ENCODE peak calls at places on chromosomes 5 and 9, in nine cellular contexts. Y is A549, Z is thyroid gland, U is ovary, F is breast epithelium, M is tibial nerve, L is gastrocnemius medialis, V is HCT116, W is body of pancreas. D is an unnamed sample.

GRCh38 chr9:111925017-111925770 is 28.6 kb downstream of the UGCG start:
- DNase-seq in Y (no peak), U (no peak), Z (no peak), F (no peak), L (no peak), V (no peak), M (no peak), W (no peak), D (no peak)

GRCh38 chr5:82821978-82822927 is 254.9 kb downstream of the TMEM167A start:
- DNase-seq in Y (no peak), L (no peak), M (no peak), V (no peak), Z (no peak), F (no peak), U (no peak), W (no peak), D (no peak)

GRCh38 chr5:54180616-54181015 is 129.8 kb downstream of the ARL15 start:
- DNase-seq in Y (no peak), L (no peak), F (no peak), V (no peak), W (no peak), U (no peak), Z (no peak), M (no peak), D (no peak)

GRCh38 chr5:116419258-116419657 is 155.4 kb downstream of the SEMA6A start:
- DNase-seq in U (no peak), Y (no peak), F (no peak), L (no peak), V (no peak), W (no peak), M (no peak), Z (peak; percentile 19), D (no peak)

GRCh38 chr9:123761905-123762605 is 167.9 kb downstream of the DENND1A start:
- DNase-seq in F (no peak), M (no peak), V (no peak), Z (peak; percentile 11), U (no peak), L (no peak), W (no peak), Y (no peak), D (no peak)

GRCh38 chr5:123119334-123119986 is 30.4 kb downstream of the PRDM6 start:
- DNase-seq in V (peak; percentile 10), F (no peak), M (no peak), U (peak; percentile 39), L (no peak), Y (peak; percentile 75), Z (no peak), W (peak; percentile 35), D (no peak)

GRCh38 chr9:124551472-124552339 is 44.5 kb upstream of the NR5A1 start:
- DNase-seq in V (peak; percentile 46), M (no peak), L (no peak), F (no peak), W (peak; percentile 30), Y (peak; percentile 66), Z (peak; percentile 50), U (no peak), D (no peak)

GRCh38 chr9:13278023-13278367 is 1.5 kb downstream of the MPDZ start:
- DNase-seq in M (no peak), W (no peak), V (no peak), F (no peak), U (no peak), L (no peak), Y (no peak), Z (no peak), D (no peak)

GRCh38 chr5:147245381-147246055 is 10.7 kb downstream of the STK32A start:
- DNase-seq in L (no peak), U (no peak), Y (no peak), W (no peak), V (no peak), F (no peak), M (no peak), Z (no peak), D (no peak)

GRCh38 chr9:96556701-96557461 is 62.8 kb downstream of the CDC14B start:
- DNase-seq in U (no peak), W (no peak), Z (no peak), Y (no peak), L (no peak), V (no peak), M (no peak), F (no peak), D (no peak)

GRCh38 chr9:2299156-2299842 is 284.2 kb downstream of the SMARCA2 start:
- DNase-seq in L (no peak), Y (no peak), Z (no peak), M (no peak), V (no peak), F (peak; percentile 68), U (no peak), W (peak; percentile 73), D (peak; percentile 62)

GRCh38 chr9:17627641-17628040 is 48.8 kb downstream of the SH3GL2 start:
- DNase-seq in F (no peak), W (no peak), Z (no peak), Y (no peak), M (no peak), L (no peak), U (no peak), V (no peak), D (no peak)

GRCh38 chr5:150064681-150065220 is 21.6 kb downstream of the CSF1R start:
- DNase-seq in W (no peak), Y (no peak), L (no peak), F (no peak), U (no peak), V (no peak), M (no peak), Z (no peak), D (no peak)

GRCh38 chr9:101037433-101037832 is 8.9 kb downstream of the PLPPR1 start:
- DNase-seq in W (no peak), M (no peak), Z (no peak), U (no peak), L (no peak), V (no peak), Y (no peak), F (no peak), D (no peak)

GRCh38 chr5:151038801-151039238 is 18.4 kb downstream of the GPX3 start:
- DNase-seq in Y (no peak), V (no peak), W (no peak), L (no peak), M (no peak), U (no peak), F (no peak), Z (peak; percentile 73), D (no peak)

GRCh38 chr5:67163231-67163756 is 33.3 kb downstream of the CD180 start:
- DNase-seq in M (no peak), L (no peak), Z (no peak), Y (no peak), W (no peak), V (no peak), U (peak; percentile 26), F (no peak), D (no peak)

GRCh38 chr5:115456056-115456455 is 88.5 kb downstream of the FEM1C start:
- DNase-seq in F (no peak), L (no peak), U (no peak), W (no peak), Z (no peak), M (no peak), Y (no peak), V (no peak), D (no peak)

GRCh38 chr5:24788829-24789509 is 144.2 kb upstream of the CDH10 start:
- DNase-seq in F (no peak), M (no peak), V (no peak), W (no peak), L (no peak), U (no peak), Y (peak; percentile 3), Z (no peak), D (no peak)

GRCh38 chr5:7876867-7877266 is 7.9 kb downstream of the MTRR start:
- DNase-seq in F (no peak), U (no peak), L (no peak), Z (no peak), Y (no peak), M (no peak), W (no peak), V (no peak), D (no peak)

DNA sequence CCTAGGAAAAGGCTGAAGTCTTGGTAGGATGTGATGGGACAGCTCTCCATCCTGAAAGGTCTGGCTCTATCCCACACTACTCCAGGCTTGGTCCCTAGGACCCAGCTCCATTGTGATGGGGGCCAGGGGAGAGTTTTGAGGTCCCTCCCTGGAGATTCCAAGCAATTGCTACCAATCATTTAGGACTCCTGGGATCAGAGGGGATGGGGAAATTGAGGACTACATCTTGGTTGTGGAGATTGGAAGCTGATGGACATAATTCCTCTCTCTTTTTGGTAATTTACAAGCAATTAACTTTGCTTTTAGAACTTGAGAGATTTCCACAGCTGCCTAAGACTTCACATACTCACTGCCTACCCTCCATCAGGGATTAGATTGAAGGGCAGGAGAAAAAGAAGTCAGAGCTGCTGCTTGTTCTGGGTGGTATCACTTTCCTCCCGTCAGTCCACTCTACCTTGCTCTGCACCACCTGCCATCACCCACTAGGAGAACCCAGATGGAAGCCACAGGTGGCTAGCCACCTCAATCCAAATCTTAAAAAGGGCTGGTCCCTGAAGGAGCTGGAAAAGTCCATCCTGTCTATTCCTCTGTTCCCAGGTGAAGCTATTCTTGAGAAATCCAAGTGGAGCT is 10.6 kb downstream of the IRF1 start:
- DNase-seq in Y (no peak), Z (no peak), M (no peak), L (no peak), F (no peak), U (no peak), W (no peak), V (no peak), D (no peak)
- H3K4me1 ChIP-seq in Y (peaks cover 10% of the 10 kb centered on the region), Z (no peaks in the 10 kb centered on the region), M (peaks cover 36% of the 10 kb centered on the region), L (no peaks in the 10 kb centered on the region), F (no peaks in the 10 kb centered on the region), U (peaks cover 4% of the 10 kb centered on the region), W (peaks cover 14% of the 10 kb centered on the region), V (no peaks in the 10 kb centered on the region), D (peaks cover 52% of the 10 kb centered on the region)

GRCh38 chr5:92092239-92092638 is 709.1 kb upstream of the ARRDC3 start:
- DNase-seq in M (no peak), L (no peak), W (no peak), F (no peak), Y (no peak), V (no peak), U (no peak), Z (no peak), D (no peak)
- H3K4me3 ChIP-seq in M (no peak overlapping the region), L (no peak overlapping the region), W (no peak overlapping the region), F (no peak overlapping the region), Y (no peak overlapping the region), V (no peak overlapping the region), U (no peak overlapping the region), Z (no peak overlapping the region), D (no peak overlapping the region)

GRCh38 chr9:117205806-117206205 is 209.1 kb downstream of the ASTN2 start:
- DNase-seq in U (no peak), V (no peak), Z (no peak), L (no peak), F (no peak), Y (no peak), M (no peak), W (no peak), D (no peak)
- TF ChIP-seq POLR2A in U (no peak), V (no peak), Z (no peak), L (no peak), F (no peak), Y (no peak), M (no peak), W (no peak), D (no peak)

DNA sequence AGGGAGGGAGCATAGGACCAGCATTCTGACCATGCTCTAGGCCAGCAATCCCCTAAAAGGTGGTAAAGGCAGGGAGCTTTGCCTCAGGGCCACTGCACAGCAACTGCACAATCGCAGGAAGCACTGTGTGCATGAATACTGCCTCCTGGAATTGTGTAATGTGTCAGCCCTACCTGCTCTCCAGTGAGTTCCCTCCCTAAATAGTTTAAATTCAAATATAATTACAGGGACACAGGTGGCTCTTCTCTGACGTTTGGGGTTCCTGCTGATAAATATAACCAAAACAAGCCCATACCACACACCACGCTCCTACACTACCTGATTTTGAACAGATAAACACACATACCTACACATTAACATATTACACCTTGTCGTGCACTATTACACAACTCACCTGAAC is 9.0 kb downstream of the BAG1 start:
- DNase-seq in W (no peak), M (no peak), Y (no peak), F (no peak), Z (no peak), V (no peak), L (no peak), U (no peak), D (no peak)
- H3K4me1 ChIP-seq in W (no peaks in the 10 kb centered on the region), M (no peaks in the 10 kb centered on the region), Y (peaks cover 36% of the 10 kb centered on the region), F (no peaks in the 10 kb centered on the region), Z (no peaks in the 10 kb centered on the region), V (no peaks in the 10 kb centered on the region), L (peaks cover 15% of the 10 kb centered on the region), U (no peaks in the 10 kb centered on the region), D (no peaks in the 10 kb centered on the region)

D was measured in esophagus muscularis mucosa.